ENCODE peak calls at places on chromosomes 2 and 18, in six cellular contexts. K is left lung; D is activated CD8-positive, alpha-beta T cell treated with anti-CD3 and anti-CD28 coated beads for 36 hours; V is heart left ventricle; O is stimulated activated naive CD8-positive, alpha-beta T cell treated with anti-CD3 and anti-CD28 coated beads, Interleukin-15, amount 100 ng/mL, for 72 hours; L is upper lobe of right lung. C is an unnamed sample.

GRCh38 chr2:173397539-173397938 is 42.9 kb downstream of the CDCA7 start:
- ATAC-seq in K (no peak), D (no peak), V (no peak), O (no peak), L (no peak), C (no peak)

GRCh38 chr2:235709124-235709813 is 215.4 kb downstream of the AGAP1 start:
- ATAC-seq in K (peak; percentile 94), D (no peak), V (no peak), O (no peak), L (peak; percentile 88), C (peak; percentile 82)

GRCh38 chr2:105910497-105911238 is 166.0 kb downstream of the NCK2 start:
- ATAC-seq in K (no peak), D (no peak), V (no peak), O (no peak), L (no peak), C (peak; percentile 70)

GRCh38 chr18:75172299-75173124 is 36.4 kb downstream of the PTGR3 start:
- ATAC-seq in K (no peak), D (no peak), V (no peak), O (no peak), L (no peak), C (no peak)

GRCh38 chr2:237149425-237149824 is 63.7 kb downstream of the COPS8 start:
- ATAC-seq in K (peak; percentile 98), D (peak; percentile 90), V (no peak), O (peak; percentile 86), L (peak; percentile 95), C (peak; percentile 26)

GRCh38 chr2:29187926-29188325 is 72.7 kb downstream of the CLIP4 start:
- ATAC-seq in K (no peak), D (no peak), V (no peak), O (no peak), L (no peak), C (peak; percentile 41)

GRCh38 chr18:35443847-35444246 is 53.9 kb downstream of the INO80C start:
- ATAC-seq in K (no peak), D (no peak), V (peak; percentile 70), O (no peak), L (no peak), C (no peak)

GRCh38 chr2:47043891-47044239 is 111.2 kb downstream of the STPG4 start:
- ATAC-seq in K (peak; percentile 11), D (no peak), V (no peak), O (no peak), L (no peak), C (peak; percentile 17)

GRCh38 chr2:232488097-232488711 is 570 bp upstream of the ECEL1 start:
- ATAC-seq in K (no peak), D (no peak), V (no peak), O (peak; percentile 8), L (no peak), C (no peak)

GRCh38 chr2:207729465-207729998 is 18.1 kb downstream of the CCNYL1 start:
- ATAC-seq in K (peak; percentile 68), D (no peak), V (no peak), O (no peak), L (peak; percentile 80), C (no peak)

C was measured in esophagus mucosa.